ENCODE peak calls at places on chromosomes 1 and 21, in ten cellular contexts. K, M, B, C, Z, H, X, F, Y and R are unnamed samples. For H3K36me3, the result is how much of the 10 kb centered on the place peaks cover.

GRCh38 chr1:158295791-158296190 is 6.1 kb downstream of the CD1C start:
- DNase-seq in H (no peak), K (no peak), M (no peak), Z (no peak), X (no peak), C (no peak), F (no peak), B (no peak), Y (no peak), R (no peak)

GRCh38 chr1:202680586-202681352 is 29.5 kb downstream of the SYT2 start:
- DNase-seq in B (no peak), Y (no peak), K (no peak), X (no peak), H (no peak), F (no peak), M (no peak), C (no peak), Z (no peak), R (no peak)

GRCh38 chr1:91700771-91701493 is 185.0 kb downstream of the TGFBR3 start:
- DNase-seq in Z (no peak), F (no peak), Y (no peak), M (no peak), C (no peak), X (no peak), K (no peak), H (no peak), B (no peak), R (no peak)

GRCh38 chr1:36523850-36524249 is 41.1 kb upstream of the CSF3R start:
- DNase-seq in K (no peak), Z (no peak), X (no peak), H (no peak), B (peak), Y (no peak), M (no peak), F (peak), C (no peak), R (no peak)

GRCh38 chr1:156905176-156905575 is 11.7 kb downstream of the PEAR1 start:
- DNase-seq in Z (no peak), M (no peak), F (no peak), H (no peak), K (no peak), Y (no peak), B (no peak), X (no peak), C (no peak), R (no peak)

GRCh38 chr1:17875882-17876280 is 120.7 kb downstream of the ACTL8 start:
- DNase-seq in B (peak), M (no peak), Z (no peak), H (no peak), K (no peak), Y (no peak), X (no peak), C (no peak), F (peak), R (no peak)

GRCh38 chr1:99240621-99241020 is 23.7 kb upstream of the PLPPR4 start:
- DNase-seq in M (no peak), H (no peak), K (no peak), Y (no peak), Z (no peak), X (no peak), F (no peak), C (no peak), B (no peak), R (no peak)

GRCh38 chr21:45799765-45800338 is 156.3 kb downstream of the PCBP3 start:
- DNase-seq in C (peak), Z (no peak), F (no peak), B (no peak), H (no peak), K (no peak), X (no peak), Y (no peak), M (no peak), R (no peak)

GRCh38 chr21:16587141-16587570 is 857.4 kb downstream of the USP25 start:
- DNase-seq in M (peak), C (no peak), X (peak), B (no peak), Z (peak), H (peak), Y (peak), K (peak), F (peak), R (peak)

GRCh38 chr1:109904105-109904817 is 6.4 kb upstream of the CSF1 start:
- DNase-seq in M (no peak), H (no peak), Y (peak), C (no peak), Z (no peak), K (no peak), B (no peak), X (peak), F (no peak), R (no peak)

GRCh38 chr1:217079579-217079978 is 356.4 kb upstream of the ESRRG start:
- DNase-seq in C (no peak), Y (no peak), X (no peak), Z (no peak), K (no peak), F (no peak), M (no peak), H (no peak), B (no peak), R (no peak)

GRCh38 chr21:43645414-43645891 is 13.8 kb downstream of the HSF2BP start:
- DNase-seq in F (peak), M (peak), C (no peak), H (no peak), Y (peak), B (no peak), Z (peak), X (peak), K (peak), R (peak)

GRCh38 chr1:204706838-204707509 is 21.4 kb upstream of the LRRN2 start:
- DNase-seq in F (no peak), Z (no peak), Y (no peak), M (no peak), H (peak), C (no peak), K (no peak), X (no peak), B (peak), R (no peak)

GRCh38 chr1:25018878-25019277 is 88.8 kb upstream of the RUNX3 start:
- DNase-seq in M (no peak), K (no peak), F (no peak), H (no peak), B (no peak), Y (no peak), C (no peak), Z (no peak), X (no peak), R (no peak)

GRCh38 chr1:46673749-46674182 is 2.1 kb downstream of the TEX38 start:
- DNase-seq in X (no peak), M (no peak), K (no peak), C (no peak), Y (no peak), F (no peak), Z (no peak), B (no peak), H (no peak), R (no peak)

GRCh38 chr1:247895163-247895637 is at the start of gene OR2W3:
- DNase-seq in H (no peak), F (no peak), M (no peak), X (no peak), K (no peak), Z (no peak), C (no peak), B (no peak), Y (no peak), R (no peak)

GRCh38 chr1:198462365-198463025 is 78.0 kb downstream of the ATP6V1G3 start:
- DNase-seq in B (no peak), M (no peak), K (no peak), C (no peak), H (no peak), F (no peak), Y (no peak), Z (no peak), X (no peak), R (no peak)

GRCh38 chr1:184958554-184959353 is 15.6 kb downstream of the NIBAN1 start:
- DNase-seq in K (no peak), F (no peak), Z (no peak), C (no peak), H (no peak), B (no peak), Y (no peak), X (no peak), M (no peak), R (no peak)

GRCh38 chr1:88697503-88697902 is 13.4 kb downstream of the PKN2 start:
- DNase-seq in H (no peak), M (no peak), C (no peak), Z (no peak), X (no peak), K (no peak), F (no peak), Y (no peak), B (no peak), R (no peak)

GRCh38 chr1:210291786-210292275 is 36.9 kb upstream of the HHAT start:
- DNase-seq in M (peak), Z (no peak), B (no peak), H (peak), K (no peak), X (no peak), Y (no peak), F (peak), C (no peak), R (peak)

GRCh38 chr21:34603002-34603709 is 11.8 kb downstream of the RCAN1 start:
- DNase-seq in F (peak), Z (peak), X (peak), B (peak), H (peak), Y (peak), K (peak), C (peak), M (peak), R (peak)

GRCh38 chr1:36400825-36401601 is 3.3 kb upstream of the LSM10 start:
- DNase-seq in Z (peak), H (no peak), K (peak), F (peak), M (peak), B (peak), X (peak), Y (peak), C (peak), R (no peak)

GRCh38 chr1:6268431-6268830 is 7.5 kb upstream of the GPR153 start:
- DNase-seq in F (no peak), H (no peak), X (no peak), M (no peak), B (no peak), Z (no peak), K (no peak), C (no peak), Y (no peak), R (no peak)

GRCh38 chr1:173193639-173194038 is 13.5 kb downstream of the TNFSF4 start:
- DNase-seq in Y (no peak), X (no peak), M (no peak), Z (no peak), B (no peak), K (peak), C (no peak), H (no peak), F (no peak), R (no peak)

GRCh38 chr21:36428789-36429671 is 43.8 kb downstream of the CHAF1B start:
- DNase-seq in M (no peak), Y (no peak), K (peak), Z (no peak), B (no peak), F (no peak), H (no peak), C (no peak), X (no peak), R (no peak)

GRCh38 chr21:34126269-34126668 is 52.9 kb downstream of the MRPS6 start:
- DNase-seq in K (no peak), Z (no peak), M (no peak), X (no peak), Y (no peak), H (no peak), B (no peak), C (no peak), F (peak), R (no peak)

GRCh38 chr1:232891656-232892317 is 58.6 kb upstream of the NTPCR start:
- DNase-seq in F (no peak), K (no peak), Y (no peak), B (no peak), X (no peak), C (no peak), H (no peak), M (no peak), Z (no peak), R (no peak)

GRCh38 chr1:53526451-53527101 is 67.4 kb downstream of the DMRTB1 start:
- DNase-seq in C (no peak), K (peak), M (peak), B (no peak), Z (no peak), H (peak), Y (peak), X (peak), F (peak), R (no peak)

GRCh38 chr1:244863491-244864252 is 671 bp downstream of the HNRNPU start:
- DNase-seq in K (peak), M (peak), B (peak), X (peak), Z (peak), H (peak), Y (no peak), C (no peak), F (no peak), R (peak)

DNA sequence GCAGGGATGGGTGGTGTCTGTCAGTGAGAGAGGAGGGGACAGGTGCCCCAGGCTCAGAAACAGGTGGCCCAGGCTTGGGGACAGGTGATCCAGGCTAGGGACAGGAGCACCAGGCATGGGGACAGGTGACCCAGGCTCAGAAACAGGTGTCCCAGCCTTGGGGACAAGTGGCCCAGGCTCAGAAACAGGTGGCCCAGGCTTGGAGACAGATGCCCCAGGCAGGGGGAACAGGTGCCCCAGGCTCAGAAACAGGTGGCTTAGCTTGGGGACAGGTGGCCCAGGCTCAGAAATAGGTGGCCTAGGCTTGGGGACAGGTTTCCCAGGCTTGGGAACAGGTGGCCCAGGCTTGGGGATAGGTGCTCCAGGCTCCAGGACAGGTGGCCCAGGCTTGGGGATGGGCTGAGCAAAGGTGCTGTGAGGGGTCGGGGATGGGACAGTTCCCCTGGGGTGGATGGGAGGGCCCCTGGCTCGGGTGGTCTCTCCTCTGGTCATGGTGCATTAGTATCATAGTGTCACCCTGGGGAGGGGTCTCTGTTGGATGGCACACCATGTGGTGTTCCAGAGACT is 87.7 kb upstream of the C1orf174 start:
- DNase-seq in C (no peak), Z (no peak), M (no peak), F (no peak), Y (no peak), X (no peak), K (no peak), B (no peak), H (no peak), R (no peak)
- TF ChIP-seq EP300 in C (no peak), Z (no peak), M (no peak), F (no peak), Y (no peak), X (no peak), K (no peak), B (no peak), H (no peak), R (no peak)

GRCh38 chr1:16434007-16434406 is 3.2 kb downstream of the SPATA21 start:
- DNase-seq in B (no peak), F (no peak), K (no peak), Z (no peak), H (no peak), M (no peak), X (no peak), C (no peak), Y (no peak), R (no peak)

GRCh38 chr1:16433066-16433465 is 4.2 kb downstream of the SPATA21 start:
- DNase-seq in C (no peak), M (no peak), F (no peak), X (no peak), K (no peak), B (no peak), Y (no peak), Z (no peak), H (no peak), R (no peak)

GRCh38 chr1:16425125-16426025 is 11.8 kb downstream of the SPATA21 start:
- DNase-seq in K (no peak), C (no peak), H (no peak), M (no peak), X (no peak), Y (peak), F (no peak), Z (no peak), B (no peak), R (no peak)

GRCh38 chr1:16434501-16434900 is 2.7 kb downstream of the SPATA21 start:
- DNase-seq in M (no peak), H (no peak), Z (no peak), X (no peak), K (no peak), Y (no peak), C (no peak), F (no peak), B (no peak), R (no peak)

DNA sequence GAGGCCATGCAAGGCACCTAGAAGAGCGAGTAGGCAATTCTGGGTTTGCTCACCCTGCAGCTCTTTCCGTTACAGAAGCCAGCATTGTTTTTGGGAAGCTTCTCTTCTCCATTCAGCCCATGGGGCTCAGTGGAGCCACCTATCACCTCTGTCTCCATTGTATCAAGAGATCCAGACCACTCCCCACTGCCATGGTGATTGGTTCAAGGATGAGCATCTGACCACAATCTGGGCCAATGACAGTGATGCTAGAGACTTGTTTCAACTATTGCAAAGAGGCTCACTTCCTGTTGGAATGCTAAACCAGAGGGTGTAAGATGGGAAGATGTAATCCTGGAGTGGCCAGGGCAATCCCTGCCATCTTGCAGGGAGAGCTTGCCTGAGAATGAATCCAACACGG is 6.6 kb downstream of the SPATA21 start:
- DNase-seq in H (no peak), Z (no peak), Y (no peak), K (no peak), B (no peak), C (no peak), M (no peak), F (no peak), X (no peak), R (no peak)
- H3K36me3 ChIP-seq in H (under half), Z (under half), Y (under half), K (under half), B (under half), C (under half), M (under half), F (under half), X (under half), R (under half)

DNA sequence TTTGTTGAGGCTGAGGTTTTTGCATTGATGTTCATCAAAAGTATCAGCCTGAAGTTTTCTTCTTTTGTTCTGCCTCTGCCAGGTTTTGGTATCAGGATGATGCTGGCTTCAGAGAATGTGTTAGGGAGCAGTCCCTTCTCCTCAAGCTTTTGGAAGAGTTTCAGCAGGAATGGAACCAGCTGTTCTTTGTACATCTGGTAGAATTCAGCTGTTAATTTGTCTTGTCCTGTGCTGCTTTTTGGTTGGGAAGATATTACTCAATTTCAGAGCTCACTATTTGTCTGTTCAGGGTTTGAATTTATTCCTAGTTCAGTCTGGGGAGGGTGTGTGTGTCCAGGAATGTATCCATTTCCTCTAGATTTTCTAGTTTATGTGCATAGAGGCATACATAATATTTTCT is 12.8 kb downstream of the ZNF678 start:
- DNase-seq in M (no peak), C (no peak), K (no peak), X (no peak), F (no peak), Z (no peak), Y (no peak), B (no peak), H (no peak), R (no peak)
- TF ChIP-seq EP300 in M (no peak), C (no peak), K (no peak), X (no peak), F (no peak), Z (no peak), Y (no peak), B (no peak), H (no peak), R (no peak)

DNA sequence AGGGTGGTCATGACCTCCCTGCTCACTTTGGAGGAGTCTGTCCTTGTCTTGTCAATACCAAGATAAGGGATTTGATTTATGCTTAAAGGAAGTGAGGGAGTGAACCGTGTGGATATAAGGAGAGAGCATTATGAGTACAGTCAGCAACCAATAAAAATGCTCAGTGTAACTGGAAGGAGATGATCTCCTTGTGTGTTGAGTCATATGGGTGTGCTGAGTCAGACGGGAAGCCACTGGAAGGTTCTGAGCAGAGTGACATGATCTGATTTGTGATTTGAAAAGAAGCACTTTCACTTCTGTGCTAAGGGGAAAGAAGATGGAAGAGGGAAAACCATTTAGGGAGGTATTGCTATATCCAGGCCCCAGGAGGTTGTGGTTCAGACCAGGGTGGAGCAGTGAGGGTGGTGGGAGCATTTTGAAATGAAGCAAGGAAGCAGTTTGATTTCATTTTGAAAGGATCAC is 2.5 kb upstream of the BCL10 start:
- DNase-seq in X (peak), F (no peak), C (no peak), M (peak), H (no peak), K (peak), Z (peak), B (no peak), Y (no peak), R (no peak)
- H3K36me3 ChIP-seq in X (under half), F (under half), C (under half), M (under half), H (under half), K (under half), Z (under half), B (under half), Y (under half), R (under half)

GRCh38 chr1:13851726-13852125 is 151.7 kb downstream of the PRDM2 start:
- DNase-seq in F (no peak), M (no peak), B (no peak), X (no peak), H (no peak), C (no peak), K (no peak), Y (no peak), Z (no peak), R (no peak)
- TF ChIP-seq EP300 in F (no peak), M (no peak), B (no peak), X (no peak), H (no peak), C (no peak), K (no peak), Y (no peak), Z (no peak), R (no peak)

DNA sequence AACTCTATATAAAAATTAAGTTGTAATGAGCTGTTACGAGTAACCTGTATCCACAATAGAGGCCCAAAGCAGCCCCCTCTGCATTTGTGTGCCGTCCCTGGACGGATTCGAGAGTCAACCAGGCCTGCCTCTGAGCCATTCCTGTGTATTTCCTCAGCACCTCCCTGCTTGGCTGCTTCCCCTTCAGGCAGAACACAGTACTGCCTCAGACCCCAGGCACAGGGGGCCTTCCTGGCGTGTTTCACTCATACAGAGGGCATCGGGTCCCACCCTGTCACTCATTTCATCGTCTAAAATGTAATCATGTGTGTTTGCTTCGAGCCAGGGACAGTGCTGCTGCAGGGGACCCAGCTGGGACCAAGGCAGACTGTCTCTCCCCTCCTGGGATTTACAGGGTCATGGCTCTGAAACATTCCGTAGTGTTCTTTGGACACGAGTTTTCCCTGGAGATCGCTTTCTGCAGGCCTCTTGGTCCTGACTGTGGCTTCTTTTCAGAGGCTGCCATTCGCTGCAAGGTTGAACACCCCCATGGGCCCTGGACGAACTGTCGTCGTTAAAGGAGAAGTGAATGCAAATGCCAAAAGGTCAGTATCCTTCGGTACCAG is 19.4 kb downstream of the LGALS8 start:
- DNase-seq in Y (no peak), M (no peak), X (no peak), B (no peak), K (no peak), F (no peak), C (no peak), H (peak), Z (no peak), R (no peak)
- H3K36me3 ChIP-seq in Y (half or more), M (under half), X (half or more), B (half or more), K (half or more), F (under half), C (under half), H (under half), Z (half or more), R (under half)

GRCh38 chr21:31557956-31558838 is 101.3 kb upstream of the SOD1 start:
- DNase-seq in C (no peak), Y (no peak), X (no peak), M (no peak), K (no peak), Z (peak), F (no peak), B (no peak), H (peak), R (peak)
- TF ChIP-seq EP300 in C (no peak), Y (no peak), X (no peak), M (no peak), K (no peak), Z (no peak), F (no peak), B (no peak), H (no peak), R (no peak)